ENCODE peak calls at places on chromosomes 16 and 17, in seven cellular contexts. O, I, K, H, Y, S and R are unnamed samples.

GRCh38 chr16:19690196-19690595 is 27.8 kb downstream of the KNOP1 start:
- DNase-seq in O (no peak), I (no peak), K (no peak), H (no peak), Y (no peak), S (no peak), R (no peak)

GRCh38 chr17:67211742-67212141 is 33.3 kb downstream of the HELZ start:
- DNase-seq in O (no peak), I (peak), K (no peak), H (no peak), Y (peak), S (no peak), R (no peak)

GRCh38 chr16:54587176-54587515 is 300.6 kb upstream of the IRX3 start:
- DNase-seq in O (no peak), I (no peak), K (no peak), H (no peak), Y (no peak), S (no peak), R (no peak)

GRCh38 chr17:82299452-82299851 is 18.0 kb downstream of the CD7 start:
- DNase-seq in O (no peak), I (no peak), K (no peak), H (no peak), Y (no peak), S (no peak), R (no peak)

GRCh38 chr17:82242977-82243647 is 14.3 kb downstream of the SLC16A3 start:
- DNase-seq in O (no peak), I (peak), K (peak), H (peak), Y (peak), S (no peak), R (peak)

GRCh38 chr17:77457572-77458201 is 316.9 kb downstream of the SEC14L1 start:
- DNase-seq in O (no peak), I (no peak), K (no peak), H (no peak), Y (no peak), S (no peak), R (no peak)

GRCh38 chr17:51224615-51225262 is 35.1 kb downstream of the MBTD1 start:
- DNase-seq in O (no peak), I (no peak), K (no peak), H (no peak), Y (no peak), S (no peak), R (no peak)

GRCh38 chr17:79538291-79538690 is 72.6 kb downstream of the RBFOX3 start:
- DNase-seq in O (no peak), I (no peak), K (no peak), H (no peak), Y (no peak), S (no peak), R (no peak)

GRCh38 chr16:23081675-23082119 is 67.6 kb downstream of the USP31 start:
- DNase-seq in O (no peak), I (peak), K (no peak), H (no peak), Y (peak), S (no peak), R (peak)

GRCh38 chr16:49693445-49693844 is 162.5 kb downstream of the ZNF423 start:
- DNase-seq in O (no peak), I (no peak), K (no peak), H (no peak), Y (no peak), S (no peak), R (no peak)

GRCh38 chr17:35607239-35607817 is 20.2 kb downstream of the AP2B1 start:
- DNase-seq in O (no peak), I (no peak), K (no peak), H (no peak), Y (peak), S (no peak), R (no peak)

GRCh38 chr16:82092711-82093110 is 57.7 kb downstream of the HSD17B2 start:
- DNase-seq in O (no peak), I (peak), K (peak), H (no peak), Y (peak), S (no peak), R (no peak)

GRCh38 chr17:50129303-50129945 is 536 bp downstream of the SAMD14 start:
- DNase-seq in O (no peak), I (peak), K (no peak), H (no peak), Y (peak), S (peak), R (peak)

GRCh38 chr16:70158261-70158939 is 15.2 kb upstream of the CLEC18C start:
- DNase-seq in O (no peak), I (no peak), K (peak), H (no peak), Y (no peak), S (no peak), R (no peak)

GRCh38 chr17:15464211-15464610 is 3.2 kb downstream of the CDRT4 start:
- DNase-seq in O (no peak), I (no peak), K (no peak), H (no peak), Y (no peak), S (no peak), R (no peak)

GRCh38 chr17:80284631-80285030 is 24.0 kb downstream of the RNF213 start:
- DNase-seq in O (no peak), I (no peak), K (peak), H (no peak), Y (no peak), S (no peak), R (no peak)

GRCh38 chr16:58582971-58583765 is 46.5 kb downstream of the CNOT1 start:
- DNase-seq in O (no peak), I (peak), K (no peak), H (no peak), Y (no peak), S (no peak), R (no peak)

GRCh38 chr17:61884864-61885263 is 21.5 kb upstream of the BRIP1 start:
- DNase-seq in O (no peak), I (no peak), K (no peak), H (no peak), Y (no peak), S (no peak), R (no peak)

GRCh38 chr17:68033636-68034451 is 1.7 kb upstream of the KPNA2 start:
- DNase-seq in O (no peak), I (peak), K (peak), H (no peak), Y (peak), S (no peak), R (peak)

GRCh38 chr17:18235743-18236256 is 10.4 kb downstream of the LLGL1 start:
- DNase-seq in O (peak), I (peak), K (peak), H (no peak), Y (peak), S (no peak), R (peak)

GRCh38 chr16:20359997-20360396 is 7.5 kb upstream of the UMOD start:
- DNase-seq in O (no peak), I (no peak), K (no peak), H (no peak), Y (no peak), S (no peak), R (no peak)

GRCh38 chr16:31043898-31044481 is 10.6 kb downstream of the STX4 start:
- DNase-seq in O (no peak), I (no peak), K (no peak), H (no peak), Y (no peak), S (no peak), R (no peak)

GRCh38 chr16:89779231-89779912 is 37.1 kb downstream of the FANCA start:
- DNase-seq in O (no peak), I (no peak), K (no peak), H (no peak), Y (no peak), S (no peak), R (no peak)
- TF ChIP-seq CTCF in O (no peak), I (no peak), K (no peak), H (no peak), Y (no peak), S (no peak), R (no peak)

GRCh38 chr17:38916771-38917170 is 8.6 kb upstream of the LASP1NB start:
- DNase-seq in O (no peak), I (no peak), K (no peak), H (no peak), Y (no peak), S (no peak), R (no peak)

GRCh38 chr17:38914741-38915638 is 10.4 kb upstream of the LASP1NB start:
- DNase-seq in O (peak), I (no peak), K (no peak), H (peak), Y (no peak), S (no peak), R (no peak)

GRCh38 chr17:38917259-38917658 is 8.2 kb upstream of the LASP1NB start:
- DNase-seq in O (no peak), I (no peak), K (peak), H (no peak), Y (no peak), S (no peak), R (no peak)

GRCh38 chr17:38918129-38918913 is 7.1 kb upstream of the LASP1NB start:
- DNase-seq in O (no peak), I (no peak), K (no peak), H (no peak), Y (no peak), S (no peak), R (no peak)

GRCh38 chr17:38915639-38915995 is 9.8 kb upstream of the LASP1NB start:
- DNase-seq in O (no peak), I (no peak), K (no peak), H (no peak), Y (no peak), S (no peak), R (no peak)
- TF ChIP-seq CTCF in O (no peak), I (no peak), K (no peak), H (no peak), Y (no peak), S (no peak), R (no peak)

GRCh38 chr17:44105483-44105882 is 18.0 kb downstream of the HDAC5 start:
- DNase-seq in O (no peak), I (no peak), K (no peak), H (no peak), Y (no peak), S (no peak), R (no peak)
- TF ChIP-seq CTCF in O (no peak), I (no peak), K (no peak), H (no peak), Y (no peak), S (no peak), R (no peak)

GRCh38 chr17:7001562-7001961 is 5.7 kb downstream of the ALOX12 start:
- DNase-seq in O (no peak), I (no peak), K (no peak), H (no peak), Y (no peak), S (peak), R (no peak)
- TF ChIP-seq CTCF in O (peak), I (peak), K (peak), H (no peak), Y (peak), S (peak), R (peak)

GRCh38 chr17:20234266-20234665 is 225.1 kb downstream of the SPECC1 start:
- DNase-seq in O (no peak), I (no peak), K (no peak), H (no peak), Y (no peak), S (peak), R (no peak)
- TF ChIP-seq CTCF in O (no peak), I (no peak), K (no peak), H (no peak), Y (no peak), S (no peak), R (no peak)